ENCODE peak calls at places on chromosomes 3 and 15, in six cellular contexts. One of them, this sample, is unnamed.

GRCh38 chr3:71578045-71578730 is 5.3 kb downstream of the FOXP1 start:
- DNase-seq in H9: no peak
- DNase-seq in IMR-90: peak; percentile 60
- DNase-seq in trophoblast cell: peak; percentile 74
- DNase-seq in neuronal stem cell: no peak
- DNase-seq in mesenchymal stem cell: no peak
- DNase-seq in this sample: no peak

GRCh38 chr15:77225088-77225487 is 154.2 kb upstream of the TSPAN3 start:
- DNase-seq in trophoblast cell: no peak
- DNase-seq in neuronal stem cell: no peak
- DNase-seq in mesenchymal stem cell: peak; percentile 49
- DNase-seq in IMR-90: peak; percentile 22
- DNase-seq in H9: no peak
- DNase-seq in this sample: no peak

GRCh38 chr3:129195731-129196256 is 12.1 kb upstream of the CNBP start:
- DNase-seq in IMR-90: peak; percentile 96
- DNase-seq in H9: no peak
- DNase-seq in trophoblast cell: peak; percentile 87
- DNase-seq in mesenchymal stem cell: peak; percentile 93
- DNase-seq in neuronal stem cell: no peak
- DNase-seq in this sample: no peak

GRCh38 chr3:132283440-132283839 is 33.8 kb upstream of the ACP3 start:
- DNase-seq in IMR-90: no peak
- DNase-seq in trophoblast cell: peak; percentile 32
- DNase-seq in H9: no peak
- DNase-seq in mesenchymal stem cell: peak; percentile 81
- DNase-seq in neuronal stem cell: no peak
- DNase-seq in this sample: peak; percentile 55

GRCh38 chr3:10549617-10550228 is 44.3 kb upstream of the ATP2B2 start:
- DNase-seq in neuronal stem cell: no peak
- DNase-seq in H9: peak; percentile 3
- DNase-seq in mesenchymal stem cell: no peak
- DNase-seq in trophoblast cell: no peak
- DNase-seq in IMR-90: no peak
- DNase-seq in this sample: no peak

GRCh38 chr3:157412323-157412845 is 24.3 kb upstream of the PTX3 start:
- DNase-seq in H9: no peak
- DNase-seq in mesenchymal stem cell: no peak
- DNase-seq in neuronal stem cell: no peak
- DNase-seq in IMR-90: no peak
- DNase-seq in trophoblast cell: no peak
- DNase-seq in this sample: no peak

GRCh38 chr15:88649753-88650551 is 11.1 kb downstream of the ISG20 start:
- DNase-seq in neuronal stem cell: no peak
- DNase-seq in H9: no peak
- DNase-seq in IMR-90: no peak
- DNase-seq in trophoblast cell: no peak
- DNase-seq in mesenchymal stem cell: no peak
- DNase-seq in this sample: no peak

GRCh38 chr3:60594025-60594424 is 657.2 kb downstream of the FHIT start:
- DNase-seq in IMR-90: peak; percentile 45
- DNase-seq in mesenchymal stem cell: peak; percentile 55
- DNase-seq in neuronal stem cell: no peak
- DNase-seq in trophoblast cell: no peak
- DNase-seq in H9: no peak
- DNase-seq in this sample: no peak

GRCh38 chr3:65044401-65044800 is 356.6 kb upstream of the ADAMTS9 start:
- DNase-seq in trophoblast cell: no peak
- DNase-seq in mesenchymal stem cell: no peak
- DNase-seq in neuronal stem cell: no peak
- DNase-seq in IMR-90: no peak
- DNase-seq in H9: no peak
- DNase-seq in this sample: no peak

GRCh38 chr15:64386291-64386690 is 1.3 kb upstream of the TRIP4 start:
- DNase-seq in H9: no peak
- DNase-seq in neuronal stem cell: no peak
- DNase-seq in trophoblast cell: peak; percentile 52
- DNase-seq in IMR-90: no peak
- DNase-seq in mesenchymal stem cell: no peak
- DNase-seq in this sample: no peak

GRCh38 chr15:69562564-69562963 is 109.9 kb downstream of the RPLP1 start:
- DNase-seq in mesenchymal stem cell: no peak
- DNase-seq in neuronal stem cell: no peak
- DNase-seq in H9: no peak
- DNase-seq in IMR-90: no peak
- DNase-seq in trophoblast cell: no peak
- DNase-seq in this sample: no peak

GRCh38 chr3:43838877-43839276 is 148.1 kb downstream of the ABHD5 start:
- DNase-seq in mesenchymal stem cell: no peak
- DNase-seq in IMR-90: no peak
- DNase-seq in H9: no peak
- DNase-seq in neuronal stem cell: no peak
- DNase-seq in trophoblast cell: no peak
- DNase-seq in this sample: peak; percentile 34

GRCh38 chr15:83064859-83065258 is 2.2 kb downstream of the BTBD1 start:
- DNase-seq in trophoblast cell: peak; percentile 28
- DNase-seq in mesenchymal stem cell: peak; percentile 62
- DNase-seq in H9: no peak
- DNase-seq in neuronal stem cell: no peak
- DNase-seq in IMR-90: peak; percentile 37
- DNase-seq in this sample: no peak

GRCh38 chr15:33168444-33168843 is 26.1 kb downstream of the FMN1 start:
- DNase-seq in trophoblast cell: no peak
- DNase-seq in H9: no peak
- DNase-seq in neuronal stem cell: no peak
- DNase-seq in IMR-90: no peak
- DNase-seq in mesenchymal stem cell: no peak
- DNase-seq in this sample: no peak

GRCh38 chr15:48370460-48370859 is 39.2 kb downstream of the DUT start:
- DNase-seq in neuronal stem cell: no peak
- DNase-seq in IMR-90: peak; percentile 89
- DNase-seq in H9: no peak
- DNase-seq in trophoblast cell: no peak
- DNase-seq in mesenchymal stem cell: no peak
- DNase-seq in this sample: no peak

GRCh38 chr3:44976002-44976815 is at the start of the genes EXOSC7 and ZDHHC3:
- DNase-seq in mesenchymal stem cell: peak; percentile 88
- DNase-seq in H9: peak; percentile 85
- DNase-seq in neuronal stem cell: peak; percentile 88
- DNase-seq in trophoblast cell: peak; percentile 86
- DNase-seq in IMR-90: peak; percentile 81
- DNase-seq in this sample: peak; percentile 92

GRCh38 chr3:109927161-109927560 is 589.8 kb upstream of the DPPA4 start:
- DNase-seq in neuronal stem cell: no peak
- DNase-seq in H9: no peak
- DNase-seq in IMR-90: peak; percentile 98
- DNase-seq in mesenchymal stem cell: peak; percentile 93
- DNase-seq in trophoblast cell: peak; percentile 93
- DNase-seq in this sample: peak; percentile 80

GRCh38 chr3:56955551-56956131 is 104.8 kb upstream of the SPATA12 start:
- DNase-seq in neuronal stem cell: no peak
- DNase-seq in H9: no peak
- DNase-seq in IMR-90: no peak
- DNase-seq in trophoblast cell: no peak
- DNase-seq in mesenchymal stem cell: no peak
- DNase-seq in this sample: no peak

GRCh38 chr15:64897345-64897985 is 14.2 kb upstream of the ANKDD1A start:
- DNase-seq in IMR-90: peak; percentile 75
- DNase-seq in neuronal stem cell: no peak
- DNase-seq in trophoblast cell: peak; percentile 60
- DNase-seq in H9: no peak
- DNase-seq in mesenchymal stem cell: peak; percentile 84
- DNase-seq in this sample: no peak

GRCh38 chr3:126923895-126924294 is 59.0 kb upstream of the PLXNA1 start:
- DNase-seq in neuronal stem cell: no peak
- DNase-seq in H9: no peak
- DNase-seq in trophoblast cell: no peak
- DNase-seq in mesenchymal stem cell: no peak
- DNase-seq in IMR-90: no peak
- DNase-seq in this sample: no peak

GRCh38 chr3:126924458-126924857 is 58.5 kb upstream of the PLXNA1 start:
- DNase-seq in IMR-90: no peak
- DNase-seq in H9: no peak
- DNase-seq in trophoblast cell: no peak
- DNase-seq in mesenchymal stem cell: peak; percentile 31
- DNase-seq in neuronal stem cell: no peak
- DNase-seq in this sample: no peak

GRCh38 chr3:126923423-126923822 is 59.5 kb upstream of the PLXNA1 start:
- DNase-seq in H9: no peak
- DNase-seq in neuronal stem cell: no peak
- DNase-seq in trophoblast cell: no peak
- DNase-seq in mesenchymal stem cell: no peak
- DNase-seq in IMR-90: no peak
- DNase-seq in this sample: no peak

GRCh38 chr3:126922466-126922865 is 60.4 kb upstream of the PLXNA1 start:
- DNase-seq in trophoblast cell: peak; percentile 68
- DNase-seq in H9: no peak
- DNase-seq in IMR-90: no peak
- DNase-seq in neuronal stem cell: no peak
- DNase-seq in mesenchymal stem cell: no peak
- DNase-seq in this sample: no peak

DNA sequence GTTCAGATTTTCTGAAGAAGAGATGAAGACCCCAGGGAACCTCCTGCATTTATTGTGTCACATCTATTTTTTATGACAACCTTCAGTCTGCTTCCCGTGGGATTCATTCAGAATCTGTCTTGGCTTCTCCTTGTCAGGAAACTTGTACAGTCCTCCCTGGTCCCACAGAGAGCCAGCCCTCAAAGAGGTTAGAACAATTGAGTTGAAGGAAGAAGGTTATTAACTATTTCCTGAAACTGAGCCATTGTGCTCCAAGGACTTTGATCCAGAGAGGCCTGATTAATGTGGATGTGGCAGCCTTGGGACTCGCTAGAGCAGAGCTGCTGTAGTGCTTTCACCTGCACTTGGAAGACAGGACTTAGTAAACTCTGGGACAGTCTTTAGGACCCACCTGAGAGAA is 61.5 kb upstream of the PLXNA1 start:
- DNase-seq in IMR-90: no peak
- DNase-seq in trophoblast cell: no peak
- DNase-seq in H9: no peak
- DNase-seq in neuronal stem cell: no peak
- DNase-seq in mesenchymal stem cell: no peak
- DNase-seq in this sample: no peak
- H2BK5ac ChIP-seq in IMR-90: no peak overlapping the region
- H2BK5ac ChIP-seq in trophoblast cell: no peak overlapping the region
- H2BK5ac ChIP-seq in H9: no peak overlapping the region
- H2BK5ac ChIP-seq in neuronal stem cell: no peak overlapping the region
- H2BK5ac ChIP-seq in mesenchymal stem cell: no peak overlapping the region
- H2BK5ac ChIP-seq in this sample: no peak overlapping the region

DNA sequence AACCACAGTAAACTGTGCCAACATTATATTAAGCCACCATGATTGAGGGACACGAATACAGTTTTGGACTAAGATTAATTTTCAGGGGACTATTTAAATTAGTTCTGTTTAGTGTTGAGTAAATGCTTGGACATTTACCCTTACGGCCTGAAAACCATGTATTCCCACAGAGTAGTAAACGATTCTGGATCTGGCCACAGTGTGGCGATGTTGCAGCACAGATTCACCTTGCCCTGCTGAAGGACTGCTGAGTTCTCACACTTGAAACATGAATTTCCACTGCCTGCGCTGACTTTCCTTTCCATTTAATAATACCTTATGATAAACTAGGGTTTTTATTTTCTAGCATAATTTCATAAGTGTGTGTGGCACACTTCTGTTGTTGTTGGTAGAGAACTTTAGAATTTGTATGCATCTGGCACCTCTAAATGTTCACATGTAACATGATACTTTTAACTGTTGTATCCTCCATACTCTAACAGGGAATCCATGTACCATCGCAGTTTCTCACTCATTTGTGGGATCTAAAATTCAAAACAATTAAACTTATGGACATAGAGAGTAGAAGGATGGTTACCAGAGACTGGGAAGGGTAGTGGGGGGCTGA is 53.9 kb downstream of the C3orf38 start:
- DNase-seq in H9: peak; percentile 66
- DNase-seq in IMR-90: peak; percentile 67
- DNase-seq in neuronal stem cell: peak; percentile 63
- DNase-seq in mesenchymal stem cell: peak; percentile 70
- DNase-seq in trophoblast cell: peak; percentile 83
- DNase-seq in this sample: peak; percentile 68
- H2BK5ac ChIP-seq in H9: no peak overlapping the region
- H2BK5ac ChIP-seq in IMR-90: no peak overlapping the region
- H2BK5ac ChIP-seq in neuronal stem cell: no peak overlapping the region
- H2BK5ac ChIP-seq in mesenchymal stem cell: no peak overlapping the region
- H2BK5ac ChIP-seq in trophoblast cell: no peak overlapping the region
- H2BK5ac ChIP-seq in this sample: no peak overlapping the region

DNA sequence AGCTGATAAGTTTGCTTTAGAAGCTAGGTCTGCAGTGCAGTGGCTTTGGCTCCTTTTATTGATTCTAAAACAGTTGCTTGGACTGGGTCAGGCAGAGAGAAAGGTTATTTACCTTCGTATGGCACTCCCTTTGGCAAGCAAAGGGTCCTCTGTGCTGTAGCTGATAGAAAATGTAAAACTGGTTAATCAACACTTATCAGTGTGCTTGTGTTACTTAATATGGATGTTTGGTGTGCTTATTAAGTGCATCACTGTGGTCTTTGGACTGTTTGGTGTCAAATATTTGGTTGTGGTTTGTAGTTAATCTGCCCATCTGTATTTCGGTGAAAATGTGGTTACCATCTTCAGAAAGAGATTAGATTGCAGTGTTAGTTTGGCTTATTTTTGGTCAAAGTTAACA is 16.0 kb downstream of the UBE2E2 start:
- DNase-seq in neuronal stem cell: no peak
- DNase-seq in IMR-90: no peak
- DNase-seq in H9: no peak
- DNase-seq in trophoblast cell: no peak
- DNase-seq in mesenchymal stem cell: no peak
- DNase-seq in this sample: peak; percentile 51
- H2BK5ac ChIP-seq in neuronal stem cell: no peak overlapping the region
- H2BK5ac ChIP-seq in IMR-90: no peak overlapping the region
- H2BK5ac ChIP-seq in H9: no peak overlapping the region
- H2BK5ac ChIP-seq in trophoblast cell: no peak overlapping the region
- H2BK5ac ChIP-seq in mesenchymal stem cell: no peak overlapping the region
- H2BK5ac ChIP-seq in this sample: no peak overlapping the region

GRCh38 chr3:32780071-32780734 is 37.6 kb upstream of the TRIM71 start:
- DNase-seq in IMR-90: no peak
- DNase-seq in H9: peak; percentile 39
- DNase-seq in trophoblast cell: no peak
- DNase-seq in mesenchymal stem cell: no peak
- DNase-seq in neuronal stem cell: no peak
- DNase-seq in this sample: peak; percentile 77
- H2BK5ac ChIP-seq in IMR-90: no peak overlapping the region
- H2BK5ac ChIP-seq in H9: peak overlapping the region; percentile 56
- H2BK5ac ChIP-seq in trophoblast cell: peak overlapping the region; percentile 2
- H2BK5ac ChIP-seq in mesenchymal stem cell: no peak overlapping the region
- H2BK5ac ChIP-seq in neuronal stem cell: no peak overlapping the region
- H2BK5ac ChIP-seq in this sample: peak overlapping the region; percentile 58

DNA sequence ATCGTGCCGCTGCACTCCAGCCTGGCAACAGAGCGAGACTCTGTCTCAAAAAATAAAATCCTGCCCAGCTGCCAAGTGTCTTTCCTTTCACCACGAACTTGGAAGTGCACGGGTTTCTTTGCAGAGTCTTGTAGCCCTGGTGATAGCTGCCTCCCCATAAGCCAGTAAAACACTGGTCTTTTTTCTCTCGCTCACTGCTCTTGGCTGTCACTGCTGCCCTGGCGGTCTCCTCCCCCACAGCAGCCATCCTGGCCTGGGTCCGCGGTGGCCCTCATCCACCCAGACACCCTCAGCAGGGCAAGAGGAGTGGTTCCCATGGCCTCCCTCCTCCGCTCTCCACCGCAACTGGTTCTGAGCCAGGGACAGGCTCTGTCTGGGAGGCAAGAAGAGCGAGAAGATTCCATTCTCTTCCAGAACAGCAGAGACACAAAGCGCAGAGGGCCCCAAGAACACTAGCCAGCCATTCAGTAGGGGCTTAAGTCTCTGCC is 44.4 kb downstream of the KLHL25 start:
- DNase-seq in neuronal stem cell: no peak
- DNase-seq in mesenchymal stem cell: no peak
- DNase-seq in trophoblast cell: no peak
- DNase-seq in H9: peak; percentile 40
- DNase-seq in IMR-90: peak; percentile 8
- DNase-seq in this sample: peak; percentile 32
- H2BK5ac ChIP-seq in neuronal stem cell: peak overlapping the region; percentile 87
- H2BK5ac ChIP-seq in mesenchymal stem cell: no peak overlapping the region
- H2BK5ac ChIP-seq in trophoblast cell: no peak overlapping the region
- H2BK5ac ChIP-seq in H9: no peak overlapping the region
- H2BK5ac ChIP-seq in IMR-90: no peak overlapping the region
- H2BK5ac ChIP-seq in this sample: no peak overlapping the region

This sample was measured in mesendoderm.